ENCODE peak calls at places on chromosomes 6 and 20, in six cellular contexts. P is keratinocyte; T is fibroblast of mammary gland; J is effector memory CD4-positive, alpha-beta T cell; S is AG04450; W is effector memory CD8-positive, alpha-beta T cell. V is an unnamed sample.

GRCh38 chr6:150069707-150070106 is 786 bp upstream of the ULBP3 start:
- DNase-seq in P (no peak), T (no peak), J (no peak), S (no peak), W (no peak), V (no peak)

GRCh38 chr6:99178168-99178567 is 171.3 kb downstream of the FAXC start:
- DNase-seq in P (no peak), T (no peak), J (no peak), S (no peak), W (no peak), V (peak)

GRCh38 chr6:89582669-89583325 is 55.8 kb downstream of the LYRM2 start:
- DNase-seq in P (no peak), T (peak), J (no peak), S (no peak), W (no peak), V (no peak)

GRCh38 chr20:1528811-1529210 is 28.7 kb downstream of the SIRPD start:
- DNase-seq in P (no peak), T (peak), J (no peak), S (no peak), W (no peak), V (no peak)

GRCh38 chr6:45710304-45710821 is 305.3 kb downstream of the CLIC5 start:
- DNase-seq in P (no peak), T (peak), J (no peak), S (no peak), W (no peak), V (no peak)

GRCh38 chr6:31441368-31442267 is 38.2 kb downstream of the MICA start:
- DNase-seq in P (no peak), T (peak), J (peak), S (peak), W (peak), V (no peak)

GRCh38 chr6:150280703-150281102 is 88.1 kb upstream of the IYD start:
- DNase-seq in P (no peak), T (no peak), J (no peak), S (no peak), W (no peak), V (no peak)

GRCh38 chr6:83055366-83055964 is 10.2 kb downstream of the UBE3D start:
- DNase-seq in P (no peak), T (peak), J (no peak), S (no peak), W (peak), V (no peak)

GRCh38 chr6:32046450-32047083 is 8.4 kb downstream of the CYP21A2 start:
- DNase-seq in P (no peak), T (peak), J (no peak), S (no peak), W (no peak), V (no peak)

GRCh38 chr6:170404036-170404435 is 97.5 kb downstream of the FAM120B start:
- DNase-seq in P (no peak), T (peak), J (no peak), S (no peak), W (no peak), V (no peak)

GRCh38 chr20:17558154-17558940 is 11.5 kb upstream of the DSTN start:
- DNase-seq in P (no peak), T (peak), J (no peak), S (peak), W (no peak), V (peak)

GRCh38 chr6:157715766-157716171 is 107.3 kb upstream of the SNX9 start:
- DNase-seq in P (no peak), T (peak), J (no peak), S (peak), W (no peak), V (no peak)

GRCh38 chr20:51447097-51447764 is 95.3 kb downstream of the NFATC2 start:
- DNase-seq in P (no peak), T (peak), J (no peak), S (peak), W (no peak), V (no peak)

GRCh38 chr20:62030357-62030756 is 35.3 kb downstream of the TAF4 start:
- DNase-seq in P (no peak), T (no peak), J (no peak), S (no peak), W (no peak), V (no peak)

GRCh38 chr20:15756401-15756800 is 816.8 kb downstream of the KIF16B start:
- DNase-seq in P (no peak), T (no peak), J (no peak), S (no peak), W (no peak), V (no peak)

GRCh38 chr6:54366647-54367327 is 58.5 kb downstream of the TINAG start:
- DNase-seq in P (no peak), T (no peak), J (no peak), S (no peak), W (no peak), V (peak)

GRCh38 chr6:10389739-10390494 is 25.0 kb downstream of the TFAP2A start:
- DNase-seq in P (no peak), T (no peak), J (no peak), S (no peak), W (no peak), V (no peak)

GRCh38 chr20:32524871-32525501 is 60.1 kb downstream of the NOL4L start:
- DNase-seq in P (no peak), T (no peak), J (no peak), S (no peak), W (no peak), V (no peak)

GRCh38 chr20:51831891-51832675 is 29.8 kb upstream of the SALL4 start:
- DNase-seq in P (no peak), T (peak), J (no peak), S (no peak), W (no peak), V (no peak)

V was measured in epithelial cell of prostate.